ENCODE peak calls at places on chromosomes 6 and 20, in four cellular contexts. O is NCI-H510A, M is gastrocnemius medialis, A is AG10803. C is an unnamed sample.

GRCh38 chr20:49560646-49561045 is 7.3 kb downstream of the PTGIS start:
- DNase-seq in O (no peak), A (no peak), M (no peak), C (no peak)

GRCh38 chr6:75208564-75209431 is 2.9 kb upstream of the COL12A1 start:
- DNase-seq in O (peak), M (peak), A (peak), C (peak)

GRCh38 chr6:26536571-26537159 is 1.5 kb upstream of the HMGN4 start:
- DNase-seq in O (no peak), M (no peak), A (peak), C (no peak)

GRCh38 chr6:19444481-19444880 is 392.7 kb upstream of the ID4 start:
- DNase-seq in A (no peak), M (no peak), O (no peak), C (no peak)

GRCh38 chr6:168456907-168457771 is 16.2 kb downstream of the SMOC2 start:
- DNase-seq in M (no peak), O (no peak), A (no peak), C (no peak)

GRCh38 chr20:5096463-5096862 is 23.3 kb downstream of the PCNA start:
- DNase-seq in O (no peak), M (no peak), A (no peak), C (no peak)

GRCh38 chr6:56628105-56628504 is 14.6 kb downstream of the DST start:
- DNase-seq in M (no peak), A (no peak), O (no peak), C (no peak)

GRCh38 chr20:4997207-4997606 is 4.1 kb downstream of the SLC23A2 start:
- DNase-seq in O (no peak), M (no peak), A (no peak), C (no peak)

GRCh38 chr6:136955123-136955522 is 33.0 kb downstream of the SLC35D3 start:
- DNase-seq in A (no peak), O (no peak), M (no peak), C (no peak)

GRCh38 chr6:71855406-71855805 is 30.9 kb upstream of the RIMS1 start:
- DNase-seq in O (no peak), M (no peak), A (peak), C (no peak)

GRCh38 chr6:3392930-3393575 is 63.8 kb downstream of the SLC22A23 start:
- DNase-seq in O (no peak), A (no peak), M (no peak), C (no peak)

GRCh38 chr6:119140471-119141165 is 62.2 kb upstream of the FAM184A start:
- DNase-seq in O (no peak), A (no peak), M (no peak), C (no peak)

GRCh38 chr6:5036309-5036708 is 32.5 kb upstream of the RPP40 start:
- DNase-seq in O (peak), M (no peak), A (peak), C (peak)

GRCh38 chr6:151807513-151808330 is at the start of gene ESR1:
- DNase-seq in O (no peak), A (no peak), M (peak), C (no peak)

GRCh38 chr20:535958-536357 is 7.6 kb downstream of the CSNK2A1 start:
- DNase-seq in O (no peak), A (no peak), M (no peak), C (no peak)

GRCh38 chr6:33983109-33983475 is 162.8 kb downstream of the GRM4 start:
- DNase-seq in O (peak), M (no peak), A (peak), C (no peak)

GRCh38 chr6:107123501-107123900 is 8.2 kb upstream of the BEND3 start:
- DNase-seq in A (no peak), O (no peak), M (no peak), C (no peak)

GRCh38 chr6:81562169-81562568 is 190.3 kb downstream of the TENT5A start:
- DNase-seq in M (no peak), O (no peak), A (peak), C (no peak)

C was measured in NCI-H2171.